ENCODE peak calls at places on chromosome 19, in six cellular contexts. One of them, this sample, is unnamed.

GRCh38 chr19:46279177-46279576 is 17.7 kb upstream of the HIF3A start:
- DNase-seq in neuronal stem cell: no peak
- DNase-seq in mesendoderm: peak; percentile 63
- DNase-seq in H9: no peak
- DNase-seq in IMR-90: no peak
- DNase-seq in mesenchymal stem cell: no peak
- DNase-seq in this sample: no peak

GRCh38 chr19:17339088-17339741 is 1.9 kb downstream of the GTPBP3 start:
- DNase-seq in neuronal stem cell: no peak
- DNase-seq in mesendoderm: peak; percentile 44
- DNase-seq in H9: peak; percentile 91
- DNase-seq in IMR-90: no peak
- DNase-seq in mesenchymal stem cell: no peak
- DNase-seq in this sample: peak; percentile 90

GRCh38 chr19:18257503-18258470 is 16.5 kb downstream of the IQCN start:
- DNase-seq in neuronal stem cell: no peak
- DNase-seq in mesendoderm: no peak
- DNase-seq in H9: no peak
- DNase-seq in IMR-90: no peak
- DNase-seq in mesenchymal stem cell: peak; percentile 31
- DNase-seq in this sample: no peak

GRCh38 chr19:35704218-35704617 is at the start of gene ZBTB32:
- DNase-seq in neuronal stem cell: peak; percentile 21
- DNase-seq in mesendoderm: peak; percentile 81
- DNase-seq in H9: peak; percentile 87
- DNase-seq in IMR-90: peak; percentile 61
- DNase-seq in mesenchymal stem cell: peak; percentile 56
- DNase-seq in this sample: no peak

GRCh38 chr19:51726049-51726448 is 2.3 kb upstream of the HAS1 start:
- DNase-seq in neuronal stem cell: no peak
- DNase-seq in mesendoderm: peak; percentile 25
- DNase-seq in H9: peak; percentile 72
- DNase-seq in IMR-90: peak; percentile 41
- DNase-seq in mesenchymal stem cell: no peak
- DNase-seq in this sample: no peak

GRCh38 chr19:31461814-31462539 is 112.7 kb upstream of the TSHZ3 start:
- DNase-seq in neuronal stem cell: no peak
- DNase-seq in mesendoderm: peak; percentile 22
- DNase-seq in H9: no peak
- DNase-seq in IMR-90: no peak
- DNase-seq in mesenchymal stem cell: peak; percentile 5
- DNase-seq in this sample: no peak

GRCh38 chr19:35155441-35155840 is 906 bp downstream of the FXYD5 start:
- DNase-seq in neuronal stem cell: no peak
- DNase-seq in mesendoderm: no peak
- DNase-seq in H9: no peak
- DNase-seq in IMR-90: no peak
- DNase-seq in mesenchymal stem cell: no peak
- DNase-seq in this sample: no peak

GRCh38 chr19:12722566-12723382 is 958 bp downstream of the TNPO2 start:
- DNase-seq in neuronal stem cell: peak; percentile 99
- DNase-seq in mesendoderm: peak; percentile 100
- DNase-seq in H9: peak; percentile 97
- DNase-seq in IMR-90: peak; percentile 99
- DNase-seq in mesenchymal stem cell: peak; percentile 99
- DNase-seq in this sample: peak; percentile 91

GRCh38 chr19:10260141-10260584 is 8.1 kb downstream of the MRPL4 start:
- DNase-seq in neuronal stem cell: no peak
- DNase-seq in mesendoderm: no peak
- DNase-seq in H9: no peak
- DNase-seq in IMR-90: no peak
- DNase-seq in mesenchymal stem cell: no peak
- DNase-seq in this sample: no peak

GRCh38 chr19:46271488-46272197 is 25.2 kb upstream of the HIF3A start:
- DNase-seq in neuronal stem cell: no peak
- DNase-seq in mesendoderm: peak; percentile 56
- DNase-seq in H9: no peak
- DNase-seq in IMR-90: peak; percentile 70
- DNase-seq in mesenchymal stem cell: peak; percentile 95
- DNase-seq in this sample: no peak

GRCh38 chr19:44819246-44819832 is 10.4 kb downstream of the BCAM start:
- DNase-seq in neuronal stem cell: no peak
- DNase-seq in mesendoderm: no peak
- DNase-seq in H9: no peak
- DNase-seq in IMR-90: no peak
- DNase-seq in mesenchymal stem cell: no peak
- DNase-seq in this sample: no peak
- H3K23ac ChIP-seq in neuronal stem cell: no peak overlapping the region
- H3K23ac ChIP-seq in mesendoderm: no peak overlapping the region
- H3K23ac ChIP-seq in H9: no peak overlapping the region
- H3K23ac ChIP-seq in IMR-90: no peak overlapping the region
- H3K23ac ChIP-seq in mesenchymal stem cell: no peak overlapping the region
- H3K23ac ChIP-seq in this sample: no peak overlapping the region

GRCh38 chr19:1848399-1849131 is at the start of gene REXO1:
- DNase-seq in neuronal stem cell: peak; percentile 98
- DNase-seq in mesendoderm: peak; percentile 97
- DNase-seq in H9: peak; percentile 94
- DNase-seq in IMR-90: peak; percentile 87
- DNase-seq in mesenchymal stem cell: peak; percentile 94
- DNase-seq in this sample: peak; percentile 84
- H3K23ac ChIP-seq in neuronal stem cell: peak within 1 kb of the TSS; percentile 75
- H3K23ac ChIP-seq in mesendoderm: no peak within 1 kb of the TSS
- H3K23ac ChIP-seq in H9: no peak within 1 kb of the TSS
- H3K23ac ChIP-seq in IMR-90: peak within 1 kb of the TSS; percentile 89
- H3K23ac ChIP-seq in mesenchymal stem cell: no peak within 1 kb of the TSS
- H3K23ac ChIP-seq in this sample: no peak within 1 kb of the TSS

GRCh38 chr19:3589949-3590348 is 4.7 kb downstream of the GIPC3 start:
- DNase-seq in neuronal stem cell: no peak
- DNase-seq in mesendoderm: no peak
- DNase-seq in H9: no peak
- DNase-seq in IMR-90: no peak
- DNase-seq in mesenchymal stem cell: no peak
- DNase-seq in this sample: no peak

GRCh38 chr19:3589439-3589838 is 4.2 kb downstream of the GIPC3 start:
- DNase-seq in neuronal stem cell: no peak
- DNase-seq in mesendoderm: no peak
- DNase-seq in H9: no peak
- DNase-seq in IMR-90: no peak
- DNase-seq in mesenchymal stem cell: no peak
- DNase-seq in this sample: no peak

GRCh38 chr19:3593156-3593555 is 7.9 kb downstream of the GIPC3 start:
- DNase-seq in neuronal stem cell: no peak
- DNase-seq in mesendoderm: peak; percentile 60
- DNase-seq in H9: peak; percentile 73
- DNase-seq in IMR-90: no peak
- DNase-seq in mesenchymal stem cell: no peak
- DNase-seq in this sample: no peak

GRCh38 chr19:3591876-3592613 is 6.8 kb downstream of the GIPC3 start:
- DNase-seq in neuronal stem cell: no peak
- DNase-seq in mesendoderm: no peak
- DNase-seq in H9: no peak
- DNase-seq in IMR-90: no peak
- DNase-seq in mesenchymal stem cell: no peak
- DNase-seq in this sample: no peak

GRCh38 chr19:3590991-3591659 is 5.8 kb downstream of the GIPC3 start:
- DNase-seq in neuronal stem cell: no peak
- DNase-seq in mesendoderm: no peak
- DNase-seq in H9: no peak
- DNase-seq in IMR-90: no peak
- DNase-seq in mesenchymal stem cell: no peak
- DNase-seq in this sample: no peak
- H3K23ac ChIP-seq in neuronal stem cell: no peak overlapping the region
- H3K23ac ChIP-seq in mesendoderm: no peak overlapping the region
- H3K23ac ChIP-seq in H9: no peak overlapping the region
- H3K23ac ChIP-seq in IMR-90: no peak overlapping the region
- H3K23ac ChIP-seq in mesenchymal stem cell: no peak overlapping the region
- H3K23ac ChIP-seq in this sample: no peak overlapping the region

DNA sequence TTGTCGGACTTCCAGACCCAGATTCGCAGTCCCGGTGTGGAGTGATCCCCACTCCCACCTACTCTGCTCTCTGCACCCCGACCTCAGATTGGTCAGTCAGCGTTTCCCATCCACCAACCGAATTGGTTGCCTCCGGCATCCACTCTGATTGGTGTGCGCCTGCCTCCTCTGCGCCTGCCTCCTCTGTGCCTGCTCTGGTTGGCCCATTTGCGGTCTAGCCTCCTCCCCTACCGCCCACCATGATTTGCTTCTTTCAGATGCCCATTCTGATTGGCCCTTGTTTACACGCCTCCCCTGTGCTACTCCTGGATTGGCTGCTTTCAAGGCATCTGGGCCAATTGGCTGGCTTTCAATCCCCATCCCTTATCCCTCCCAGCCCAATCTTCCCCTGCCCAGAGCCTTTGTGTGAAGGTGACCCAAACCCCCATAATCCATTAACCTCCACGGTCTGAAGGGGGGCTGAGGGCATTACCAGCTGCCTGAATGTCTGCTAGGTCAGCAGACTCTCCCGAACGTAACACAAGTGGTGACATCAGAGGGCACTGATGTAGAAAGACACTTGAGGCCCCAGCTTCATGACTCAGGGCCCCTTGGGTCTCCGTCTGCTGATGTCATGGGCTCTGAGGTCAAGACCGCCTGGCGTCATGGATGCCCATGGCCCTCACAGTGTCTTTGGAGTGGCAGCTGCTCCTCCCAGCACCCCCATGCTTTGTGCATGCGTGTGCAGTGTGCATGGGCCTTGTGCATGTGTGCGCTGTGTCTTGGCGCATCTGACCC is 80.5 kb downstream of the MAP4K1 start:
- DNase-seq in neuronal stem cell: no peak
- DNase-seq in mesendoderm: no peak
- DNase-seq in H9: no peak
- DNase-seq in IMR-90: no peak
- DNase-seq in mesenchymal stem cell: no peak
- DNase-seq in this sample: no peak
- H3K23ac ChIP-seq in neuronal stem cell: peak overlapping the region; percentile 91
- H3K23ac ChIP-seq in mesendoderm: no peak overlapping the region
- H3K23ac ChIP-seq in H9: no peak overlapping the region
- H3K23ac ChIP-seq in IMR-90: no peak overlapping the region
- H3K23ac ChIP-seq in mesenchymal stem cell: no peak overlapping the region
- H3K23ac ChIP-seq in this sample: no peak overlapping the region

This sample was measured in H1.